ENCODE peak calls at places on chromosomes 12 and 14, in nine cellular contexts. One of them, this sample, is unnamed.

GRCh38 chr12:65567820-65568219 is 256.5 kb upstream of the HMGA2 start:
- DNase-seq in testis: no peak
- DNase-seq in transverse colon: no peak
- DNase-seq in GM23248: no peak
- DNase-seq in Peyer's patch: no peak
- DNase-seq in lung: no peak
- DNase-seq in cardiac muscle cell: no peak
- DNase-seq in tibial artery: no peak
- DNase-seq in aorta: no peak
- DNase-seq in this sample: no peak

GRCh38 chr14:69539631-69540410 is 34.9 kb downstream of the CCDC177 start:
- DNase-seq in tibial artery: peak; percentile 55
- DNase-seq in testis: peak; percentile 17
- DNase-seq in GM23248: peak; percentile 68
- DNase-seq in lung: peak; percentile 78
- DNase-seq in transverse colon: peak; percentile 21
- DNase-seq in Peyer's patch: no peak
- DNase-seq in cardiac muscle cell: no peak
- DNase-seq in aorta: peak; percentile 78
- DNase-seq in this sample: no peak

GRCh38 chr12:112170971-112171596 is 45.7 kb downstream of the TRAFD1 start:
- DNase-seq in lung: no peak
- DNase-seq in Peyer's patch: no peak
- DNase-seq in testis: no peak
- DNase-seq in aorta: no peak
- DNase-seq in GM23248: no peak
- DNase-seq in transverse colon: no peak
- DNase-seq in tibial artery: no peak
- DNase-seq in cardiac muscle cell: no peak
- DNase-seq in this sample: no peak

GRCh38 chr12:77608157-77608755 is 222.4 kb upstream of the NAV3 start:
- DNase-seq in tibial artery: no peak
- DNase-seq in cardiac muscle cell: no peak
- DNase-seq in Peyer's patch: no peak
- DNase-seq in testis: no peak
- DNase-seq in GM23248: no peak
- DNase-seq in aorta: no peak
- DNase-seq in transverse colon: no peak
- DNase-seq in lung: no peak
- DNase-seq in this sample: no peak

GRCh38 chr14:94341654-94342333 is 18.7 kb upstream of the SERPINA6 start:
- DNase-seq in transverse colon: no peak
- DNase-seq in testis: no peak
- DNase-seq in tibial artery: no peak
- DNase-seq in GM23248: peak; percentile 61
- DNase-seq in lung: no peak
- DNase-seq in Peyer's patch: no peak
- DNase-seq in cardiac muscle cell: no peak
- DNase-seq in aorta: no peak
- DNase-seq in this sample: no peak

GRCh38 chr12:113381237-113381636 is 22.4 kb downstream of the SDS start:
- DNase-seq in tibial artery: no peak
- DNase-seq in Peyer's patch: no peak
- DNase-seq in cardiac muscle cell: no peak
- DNase-seq in lung: no peak
- DNase-seq in transverse colon: no peak
- DNase-seq in testis: no peak
- DNase-seq in aorta: no peak
- DNase-seq in GM23248: no peak
- DNase-seq in this sample: no peak

GRCh38 chr12:47730341-47730744 is 5.1 kb upstream of the ENDOU start:
- DNase-seq in transverse colon: no peak
- DNase-seq in lung: no peak
- DNase-seq in Peyer's patch: no peak
- DNase-seq in tibial artery: no peak
- DNase-seq in testis: no peak
- DNase-seq in cardiac muscle cell: no peak
- DNase-seq in aorta: peak; percentile 26
- DNase-seq in GM23248: peak; percentile 79
- DNase-seq in this sample: no peak

GRCh38 chr14:75880512-75880911 is 101.3 kb downstream of the TGFB3 start:
- DNase-seq in Peyer's patch: no peak
- DNase-seq in tibial artery: no peak
- DNase-seq in aorta: no peak
- DNase-seq in testis: no peak
- DNase-seq in transverse colon: no peak
- DNase-seq in cardiac muscle cell: no peak
- DNase-seq in GM23248: no peak
- DNase-seq in lung: no peak
- DNase-seq in this sample: no peak

GRCh38 chr12:68980476-68981212 is 47.7 kb upstream of the CPM start:
- DNase-seq in testis: no peak
- DNase-seq in aorta: no peak
- DNase-seq in tibial artery: no peak
- DNase-seq in lung: no peak
- DNase-seq in Peyer's patch: no peak
- DNase-seq in transverse colon: no peak
- DNase-seq in GM23248: no peak
- DNase-seq in cardiac muscle cell: no peak
- DNase-seq in this sample: no peak

GRCh38 chr14:56293506-56293905 is 175.3 kb downstream of the PELI2 start:
- DNase-seq in aorta: no peak
- DNase-seq in testis: no peak
- DNase-seq in lung: no peak
- DNase-seq in Peyer's patch: no peak
- DNase-seq in cardiac muscle cell: no peak
- DNase-seq in transverse colon: no peak
- DNase-seq in tibial artery: no peak
- DNase-seq in GM23248: no peak
- DNase-seq in this sample: no peak

GRCh38 chr12:473863-474577 is 14.3 kb downstream of the B4GALNT3 start:
- DNase-seq in testis: no peak
- DNase-seq in GM23248: no peak
- DNase-seq in tibial artery: no peak
- DNase-seq in Peyer's patch: no peak
- DNase-seq in aorta: no peak
- DNase-seq in transverse colon: no peak
- DNase-seq in cardiac muscle cell: no peak
- DNase-seq in lung: no peak
- DNase-seq in this sample: no peak

DNA sequence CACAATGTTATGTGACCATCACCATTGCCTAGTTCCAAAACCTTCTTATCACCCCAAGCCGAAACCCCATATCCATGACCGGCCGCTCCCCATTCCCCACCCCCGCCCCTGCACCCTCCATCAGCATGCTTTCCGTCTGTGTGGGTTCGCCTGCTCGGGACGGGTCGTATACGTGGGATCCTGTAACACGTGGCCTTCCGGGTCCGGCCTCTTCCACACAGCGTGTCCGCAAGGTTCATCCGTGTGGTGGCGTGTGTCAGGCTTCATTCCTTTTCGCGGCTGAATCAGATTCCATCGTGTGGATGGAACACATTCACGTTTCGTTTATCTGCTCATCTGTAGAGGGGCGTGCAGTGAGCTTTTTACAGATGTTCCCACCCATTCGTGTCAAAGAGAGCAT is 41.4 kb downstream of the RIMBP2 start:
- DNase-seq in lung: no peak
- DNase-seq in GM23248: no peak
- DNase-seq in tibial artery: no peak
- DNase-seq in Peyer's patch: no peak
- DNase-seq in cardiac muscle cell: no peak
- DNase-seq in aorta: no peak
- DNase-seq in transverse colon: no peak
- DNase-seq in testis: no peak
- DNase-seq in this sample: no peak
- H3K4me1 ChIP-seq in lung: no peaks in the 10 kb centered on the region
- H3K4me1 ChIP-seq in GM23248: no peaks in the 10 kb centered on the region
- H3K4me1 ChIP-seq in tibial artery: no peaks in the 10 kb centered on the region
- H3K4me1 ChIP-seq in Peyer's patch: no peaks in the 10 kb centered on the region
- H3K4me1 ChIP-seq in cardiac muscle cell: no peaks in the 10 kb centered on the region
- H3K4me1 ChIP-seq in aorta: no peaks in the 10 kb centered on the region
- H3K4me1 ChIP-seq in transverse colon: no peaks in the 10 kb centered on the region
- H3K4me1 ChIP-seq in testis: no peaks in the 10 kb centered on the region
- H3K4me1 ChIP-seq in this sample: no peaks in the 10 kb centered on the region

DNA sequence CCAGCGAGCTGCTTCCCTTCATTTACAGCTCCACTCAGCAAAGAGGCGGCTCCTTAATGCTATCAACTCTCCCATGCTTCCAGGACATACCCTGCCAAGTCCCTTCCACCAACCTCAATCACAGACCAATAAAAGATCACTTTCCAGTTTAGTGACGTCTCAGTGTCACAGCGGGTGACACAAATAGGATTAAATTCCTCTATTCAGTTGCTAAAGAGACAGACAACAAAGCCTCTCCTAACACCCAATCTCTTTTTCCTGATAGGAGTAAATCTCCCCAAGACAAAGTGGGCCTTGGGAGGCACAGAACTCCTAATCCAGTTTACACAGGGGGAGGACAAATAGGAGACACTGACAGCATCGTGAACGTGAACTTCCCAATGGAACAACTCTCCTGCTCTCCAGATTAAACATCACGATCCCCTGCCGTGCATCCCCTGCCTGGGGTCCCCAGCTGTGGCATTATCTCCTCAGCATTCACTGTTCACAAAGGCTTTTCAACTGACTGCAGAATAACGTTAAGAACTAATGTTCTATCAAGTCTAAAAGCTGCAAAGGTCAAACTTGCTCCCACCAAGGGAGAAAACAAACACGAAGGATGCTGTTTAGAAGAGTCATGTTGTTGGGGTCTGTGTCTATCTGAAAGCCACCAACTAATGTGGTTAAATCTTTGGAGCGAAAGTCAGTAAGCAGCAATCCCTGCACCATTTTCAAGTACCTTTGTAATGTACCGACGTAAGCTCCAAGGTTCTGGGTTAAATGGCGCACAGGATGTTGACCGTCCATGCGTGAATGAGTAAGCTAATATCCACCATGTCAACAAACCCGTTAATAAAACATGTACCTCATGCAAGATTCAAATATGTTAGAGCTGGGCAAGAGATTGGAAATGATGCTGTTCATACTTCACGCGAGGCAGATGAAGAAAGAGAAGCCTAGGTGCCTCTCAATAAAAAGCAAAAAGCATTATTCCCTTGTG is 31.5 kb downstream of the TMEM132D start:
- DNase-seq in testis: no peak
- DNase-seq in transverse colon: no peak
- DNase-seq in Peyer's patch: no peak
- DNase-seq in lung: peak; percentile 3
- DNase-seq in aorta: no peak
- DNase-seq in cardiac muscle cell: no peak
- DNase-seq in tibial artery: no peak
- DNase-seq in GM23248: no peak
- DNase-seq in this sample: no peak
- H3K4me3 ChIP-seq in testis: no peak overlapping the region
- H3K4me3 ChIP-seq in transverse colon: no peak overlapping the region
- H3K4me3 ChIP-seq in Peyer's patch: no peak overlapping the region
- H3K4me3 ChIP-seq in lung: no peak overlapping the region
- H3K4me3 ChIP-seq in aorta: no peak overlapping the region
- H3K4me3 ChIP-seq in cardiac muscle cell: no peak overlapping the region
- H3K4me3 ChIP-seq in tibial artery: no peak overlapping the region
- H3K4me3 ChIP-seq in GM23248: no peak overlapping the region
- H3K4me3 ChIP-seq in this sample: no peak overlapping the region

DNA sequence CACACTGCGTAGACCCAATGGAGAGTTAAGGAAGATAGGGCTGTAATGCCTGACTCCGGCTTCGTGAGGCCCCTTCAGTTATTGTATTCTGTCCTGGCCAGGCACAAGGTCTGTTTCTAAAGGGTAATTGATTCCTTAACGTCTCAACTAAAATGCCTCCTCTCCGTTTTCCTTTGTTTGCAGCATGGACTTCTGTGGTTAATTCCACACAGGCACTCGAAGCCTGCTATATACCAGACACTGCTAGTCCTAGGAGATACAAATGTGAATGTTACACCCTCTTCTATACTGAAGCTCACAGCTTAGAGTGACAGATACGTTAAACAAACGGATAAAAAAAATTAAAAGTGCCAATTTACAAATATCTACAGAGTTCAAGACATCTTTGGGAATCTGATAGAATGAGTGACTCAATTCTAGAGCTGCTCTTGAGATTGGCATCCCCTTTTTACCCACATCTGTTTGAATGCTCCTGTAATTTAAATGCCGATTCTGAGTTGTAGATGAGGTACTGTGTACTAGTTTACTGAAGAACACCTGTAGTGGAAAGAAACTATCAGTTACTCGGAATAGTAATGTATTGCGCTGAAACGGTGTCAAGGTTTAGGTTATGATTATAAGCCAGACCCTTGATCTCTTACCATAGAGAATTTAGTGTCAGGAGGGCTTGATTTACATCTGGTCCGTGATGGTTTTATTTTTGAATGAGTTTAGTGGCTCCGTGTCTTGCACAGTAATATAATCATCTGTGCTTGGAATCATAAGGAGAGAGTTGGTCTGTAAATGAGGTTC is 784 bp downstream of the PSMA6 start:
- DNase-seq in transverse colon: no peak
- DNase-seq in cardiac muscle cell: no peak
- DNase-seq in aorta: no peak
- DNase-seq in Peyer's patch: no peak
- DNase-seq in testis: no peak
- DNase-seq in tibial artery: no peak
- DNase-seq in lung: no peak
- DNase-seq in GM23248: peak; percentile 48
- DNase-seq in this sample: no peak
- H3K4me1 ChIP-seq in transverse colon: peaks cover 54% of the 10 kb centered on the region
- H3K4me1 ChIP-seq in cardiac muscle cell: peaks cover 28% of the 10 kb centered on the region
- H3K4me1 ChIP-seq in aorta: no peaks in the 10 kb centered on the region
- H3K4me1 ChIP-seq in Peyer's patch: no peaks in the 10 kb centered on the region
- H3K4me1 ChIP-seq in testis: peaks cover 16% of the 10 kb centered on the region
- H3K4me1 ChIP-seq in tibial artery: peaks cover 5% of the 10 kb centered on the region
- H3K4me1 ChIP-seq in lung: peaks cover 9% of the 10 kb centered on the region
- H3K4me1 ChIP-seq in GM23248: peaks cover 25% of the 10 kb centered on the region
- H3K4me1 ChIP-seq in this sample: peaks cover 51% of the 10 kb centered on the region

GRCh38 chr14:50812180-50812579 is 18.8 kb downstream of the NIN start:
- DNase-seq in lung: no peak
- DNase-seq in cardiac muscle cell: no peak
- DNase-seq in aorta: no peak
- DNase-seq in testis: no peak
- DNase-seq in GM23248: no peak
- DNase-seq in Peyer's patch: no peak
- DNase-seq in tibial artery: no peak
- DNase-seq in transverse colon: no peak
- DNase-seq in this sample: no peak

GRCh38 chr14:50812856-50813543 is 18.0 kb downstream of the NIN start:
- DNase-seq in Peyer's patch: no peak
- DNase-seq in cardiac muscle cell: no peak
- DNase-seq in testis: no peak
- DNase-seq in transverse colon: no peak
- DNase-seq in tibial artery: no peak
- DNase-seq in GM23248: no peak
- DNase-seq in aorta: no peak
- DNase-seq in lung: no peak
- DNase-seq in this sample: no peak

GRCh38 chr14:50816419-50817047 is 14.4 kb downstream of the NIN start:
- DNase-seq in tibial artery: no peak
- DNase-seq in cardiac muscle cell: no peak
- DNase-seq in GM23248: peak; percentile 34
- DNase-seq in aorta: no peak
- DNase-seq in testis: no peak
- DNase-seq in lung: no peak
- DNase-seq in Peyer's patch: no peak
- DNase-seq in transverse colon: no peak
- DNase-seq in this sample: no peak

GRCh38 chr14:50814161-50814560 is 16.8 kb downstream of the NIN start:
- DNase-seq in cardiac muscle cell: no peak
- DNase-seq in aorta: no peak
- DNase-seq in testis: no peak
- DNase-seq in lung: no peak
- DNase-seq in GM23248: no peak
- DNase-seq in tibial artery: no peak
- DNase-seq in transverse colon: no peak
- DNase-seq in Peyer's patch: no peak
- DNase-seq in this sample: no peak

GRCh38 chr14:50813544-50813863 is 17.5 kb downstream of the NIN start:
- DNase-seq in tibial artery: no peak
- DNase-seq in cardiac muscle cell: no peak
- DNase-seq in transverse colon: no peak
- DNase-seq in testis: no peak
- DNase-seq in Peyer's patch: no peak
- DNase-seq in aorta: no peak
- DNase-seq in lung: no peak
- DNase-seq in GM23248: no peak
- DNase-seq in this sample: peak; percentile 50
- H3K4me3 ChIP-seq in tibial artery: no peak overlapping the region
- H3K4me3 ChIP-seq in cardiac muscle cell: no peak overlapping the region
- H3K4me3 ChIP-seq in transverse colon: no peak overlapping the region
- H3K4me3 ChIP-seq in testis: no peak overlapping the region
- H3K4me3 ChIP-seq in Peyer's patch: no peak overlapping the region
- H3K4me3 ChIP-seq in aorta: no peak overlapping the region
- H3K4me3 ChIP-seq in lung: no peak overlapping the region
- H3K4me3 ChIP-seq in GM23248: no peak overlapping the region
- H3K4me3 ChIP-seq in this sample: no peak overlapping the region

This sample was measured in CD4-positive, alpha-beta memory T cell.